ENCODE peak calls at places on chromosome 18, in four cellular contexts. B, P, S and R are unnamed samples. For H3K4me1, the result is how much of the 10 kb centered on the place peaks cover.

GRCh38 chr18:36692909-36693308 is 135.9 kb downstream of the TPGS2 start:
- DNase-seq in B (no peak), P (no peak), S (no peak), R (no peak)

GRCh38 chr18:25798026-25798537 is 292.3 kb downstream of the SS18 start:
- DNase-seq in B (no peak), P (no peak), S (no peak), R (no peak)

GRCh38 chr18:66990909-66991308 is 387.0 kb upstream of the CDH19 start:
- DNase-seq in B (no peak), P (no peak), S (no peak), R (no peak)

GRCh38 chr18:76351961-76352581 is 143.0 kb downstream of the ZNF516 start:
- DNase-seq in B (no peak), P (no peak), S (no peak), R (no peak)

GRCh38 chr18:35920623-35921022 is 51.9 kb upstream of the RMP24 start:
- DNase-seq in B (no peak), P (no peak), S (no peak), R (peak)

GRCh38 chr18:12883003-12883683 is 894 bp downstream of the PTPN2 start:
- DNase-seq in B (peak), P (no peak), S (no peak), R (no peak)

GRCh38 chr18:77148289-77148688 is 15.7 kb upstream of the MBP start:
- DNase-seq in B (no peak), P (no peak), S (no peak), R (no peak)

GRCh38 chr18:69956655-69957054 is 9.0 kb upstream of the CD226 start:
- DNase-seq in B (peak), P (no peak), S (peak), R (no peak)

GRCh38 chr18:27707201-27707600 is 469.7 kb downstream of the CDH2 start:
- DNase-seq in B (no peak), P (no peak), S (no peak), R (no peak)

GRCh38 chr18:21636769-21637168 is 24.7 kb downstream of the SNRPD1 start:
- DNase-seq in B (no peak), P (no peak), S (no peak), R (no peak)

GRCh38 chr18:34801769-34802168 is 91.7 kb downstream of the DTNA start:
- DNase-seq in B (no peak), P (no peak), S (no peak), R (no peak)

GRCh38 chr18:75868031-75868430 is 440.5 kb upstream of the SMIM21 start:
- DNase-seq in B (no peak), P (no peak), S (no peak), R (peak)

GRCh38 chr18:22703883-22704626 is 229.1 kb upstream of the RBBP8 start:
- DNase-seq in B (peak), P (peak), S (peak), R (no peak)

GRCh38 chr18:10403675-10404074 is 50.8 kb upstream of the APCDD1 start:
- DNase-seq in B (peak), P (peak), S (no peak), R (no peak)

GRCh38 chr18:77935342-77935741 is 685.7 kb downstream of the GALR1 start:
- DNase-seq in B (no peak), P (no peak), S (no peak), R (no peak)

GRCh38 chr18:79382681-79383387 is 12.9 kb upstream of the NFATC1 start:
- DNase-seq in B (no peak), P (no peak), S (no peak), R (no peak)

GRCh38 chr18:23321996-23322395 is 131.1 kb upstream of the RIOK3 start:
- DNase-seq in B (no peak), P (no peak), S (no peak), R (no peak)

GRCh38 chr18:21277578-21277977 is 35.5 kb downstream of the GREB1L start:
- DNase-seq in B (no peak), P (no peak), S (no peak), R (no peak)

GRCh38 chr18:21081425-21081824 is 30.2 kb downstream of the ROCK1 start:
- DNase-seq in B (no peak), P (no peak), S (no peak), R (no peak)

GRCh38 chr18:10131783-10132381 is 218.1 kb downstream of the VAPA start:
- DNase-seq in B (peak), P (peak), S (no peak), R (peak)

GRCh38 chr18:42969366-42969765 is 146.1 kb downstream of the RIT2 start:
- DNase-seq in B (no peak), P (no peak), S (no peak), R (no peak)

GRCh38 chr18:45854036-45854586 is 28.6 kb downstream of the SIGLEC15 start:
- DNase-seq in B (no peak), P (no peak), S (no peak), R (no peak)

GRCh38 chr18:8696749-8697211 is 8.6 kb upstream of the MTCL1 start:
- DNase-seq in B (peak), P (peak), S (peak), R (peak)

GRCh38 chr18:8699126-8699525 is 6.2 kb upstream of the MTCL1 start:
- DNase-seq in B (no peak), P (no peak), S (no peak), R (no peak)

GRCh38 chr18:8701546-8702118 is 3.7 kb upstream of the MTCL1 start:
- DNase-seq in B (no peak), P (no peak), S (no peak), R (no peak)

GRCh38 chr18:8702668-8703067 is 2.7 kb upstream of the MTCL1 start:
- DNase-seq in B (no peak), P (no peak), S (no peak), R (no peak)

DNA sequence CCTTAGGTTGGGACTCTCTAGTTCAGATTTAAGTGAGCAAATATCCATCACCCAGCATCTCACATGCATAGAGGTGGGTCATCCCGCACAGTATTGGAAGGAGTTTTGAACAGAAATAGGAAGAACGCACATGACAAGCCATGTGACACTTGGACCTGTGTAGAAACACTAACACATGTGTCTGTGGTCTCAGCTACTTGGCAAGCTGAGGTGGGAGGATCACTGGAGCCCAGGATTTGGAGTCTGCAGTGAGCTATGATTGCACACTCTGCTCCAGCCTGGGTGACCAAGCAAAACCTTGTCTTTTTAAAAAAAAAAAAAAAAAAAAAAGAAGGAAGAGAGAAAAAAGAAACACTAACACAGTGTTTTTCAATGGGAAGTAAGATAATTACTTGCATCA is 5.4 kb upstream of the MTCL1 start:
- DNase-seq in B (no peak), P (no peak), S (no peak), R (no peak)
- H3K9ac ChIP-seq in B (no peak), P (no peak), S (no peak), R (no peak)

DNA sequence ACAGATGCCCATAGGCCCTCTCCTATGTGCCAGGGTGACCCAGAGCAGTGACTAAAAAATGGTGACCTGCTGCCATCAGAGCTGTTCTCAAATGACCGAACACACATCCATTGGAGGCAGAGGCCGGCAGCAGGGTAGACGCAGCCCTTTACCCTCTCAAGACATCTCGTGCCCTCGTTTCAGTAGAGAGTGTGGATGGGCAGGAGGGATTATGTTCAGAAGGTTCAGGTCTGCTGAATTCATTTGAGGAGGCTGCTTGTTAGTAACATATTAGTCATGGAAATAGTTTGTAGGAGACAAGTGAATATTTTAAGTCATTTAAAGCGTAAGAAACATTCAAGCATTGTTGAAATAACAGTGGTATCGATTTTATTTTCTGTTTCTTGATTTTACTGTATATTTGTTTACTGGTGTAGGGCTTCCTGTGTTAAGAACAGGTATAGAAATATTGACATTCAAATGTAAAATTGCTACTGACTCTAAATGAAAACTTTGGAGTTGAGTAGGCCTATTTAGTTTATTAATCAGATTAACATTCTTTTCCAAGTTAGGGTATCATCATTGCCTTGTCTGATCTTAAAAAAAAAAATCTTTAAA is 82.6 kb downstream of the ZNF532 start:
- DNase-seq in B (no peak), P (no peak), S (no peak), R (no peak)
- H3K4me1 ChIP-seq in B (under half), P (under half), S (under half), R (under half)

DNA sequence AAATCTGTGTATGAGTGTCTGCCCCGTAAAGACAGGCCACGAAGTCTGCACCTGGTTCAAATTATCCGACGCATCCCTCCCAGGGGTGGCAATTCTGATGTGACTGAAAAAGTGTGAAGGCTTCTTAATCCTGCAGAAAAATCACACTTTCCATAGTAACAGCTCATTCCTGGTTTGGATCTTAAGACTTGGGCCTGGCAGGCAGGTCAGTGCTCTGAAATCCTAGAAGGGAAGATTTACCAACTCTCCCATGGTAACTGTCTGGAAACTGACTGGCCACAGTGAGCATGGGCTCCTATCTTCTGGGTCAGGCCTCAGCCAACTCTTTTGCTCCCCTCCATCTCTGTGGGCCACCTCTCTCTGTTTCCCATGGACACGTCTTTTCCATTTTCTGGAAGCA is 86.8 kb downstream of the ACAA2 start:
- DNase-seq in B (no peak), P (no peak), S (no peak), R (no peak)
- H3K9ac ChIP-seq in B (no peak), P (no peak), S (no peak), R (peak)

GRCh38 chr18:59915606-59916005 is 15.8 kb downstream of the PMAIP1 start:
- DNase-seq in B (no peak), P (no peak), S (no peak), R (no peak)
- H3K4me1 ChIP-seq in B (under half), P (under half), S (under half), R (under half)

DNA sequence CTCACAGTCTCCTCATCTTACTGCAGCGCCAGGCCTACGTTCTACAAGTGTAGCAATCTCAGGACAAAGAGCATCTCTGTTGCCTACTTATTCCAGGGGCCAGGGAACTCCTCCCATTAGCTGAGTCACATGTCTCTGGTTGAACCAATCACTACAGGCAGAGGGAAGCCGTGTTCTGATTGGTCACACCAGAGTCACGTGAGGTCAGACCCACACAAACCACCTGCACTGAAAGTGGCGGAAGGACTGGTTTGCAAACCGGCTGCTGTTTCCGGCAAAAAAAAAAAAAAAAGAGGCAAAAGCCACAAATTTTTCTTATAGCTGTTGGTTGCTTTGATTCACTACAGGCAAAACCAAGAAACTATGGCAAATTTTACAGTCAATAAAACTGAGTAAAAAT is 21.9 kb upstream of the USP14 start:
- DNase-seq in B (no peak), P (no peak), S (peak), R (peak)
- H3K9ac ChIP-seq in B (no peak), P (no peak), S (no peak), R (no peak)

GRCh38 chr18:55300469-55301195 is 287.4 kb downstream of the TCF4 start:
- DNase-seq in B (no peak), P (peak), S (peak), R (no peak)

GRCh38 chr18:55302337-55302833 is 285.6 kb downstream of the TCF4 start:
- DNase-seq in B (peak), P (no peak), S (no peak), R (peak)

GRCh38 chr18:55301836-55302235 is 286.2 kb downstream of the TCF4 start:
- DNase-seq in B (no peak), P (no peak), S (peak), R (no peak)

GRCh38 chr18:55296761-55297160 is 291.2 kb downstream of the TCF4 start:
- DNase-seq in B (no peak), P (no peak), S (no peak), R (no peak)

DNA sequence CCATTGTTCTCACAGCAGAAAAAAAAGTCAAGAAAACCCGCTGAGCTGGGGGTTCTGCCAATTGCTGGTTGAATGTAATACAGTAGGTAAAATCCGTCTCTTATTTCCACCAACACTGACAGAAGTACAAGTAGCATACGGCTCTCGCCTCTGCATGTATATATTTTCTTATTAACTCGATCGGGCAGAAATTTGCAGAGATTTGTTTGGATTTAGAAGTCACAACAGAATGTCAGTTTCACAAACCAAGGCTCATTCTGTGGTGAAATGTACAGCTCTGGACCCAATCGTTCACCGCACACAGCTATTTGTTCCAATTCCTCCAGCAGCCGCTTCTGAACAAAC is 286.8 kb downstream of the TCF4 start:
- DNase-seq in B (peak), P (no peak), S (no peak), R (no peak)
- H3K4me1 ChIP-seq in B (under half), P (under half), S (under half), R (under half)

GRCh38 chr18:49174478-49174877 is 223.7 kb upstream of the SMAD7 start:
- DNase-seq in B (no peak), P (no peak), S (no peak), R (no peak)

GRCh38 chr18:49177812-49178211 is 227.0 kb upstream of the SMAD7 start:
- DNase-seq in B (no peak), P (no peak), S (no peak), R (no peak)

GRCh38 chr18:49175476-49175875 is 224.7 kb upstream of the SMAD7 start:
- DNase-seq in B (no peak), P (no peak), S (no peak), R (no peak)

GRCh38 chr18:49177071-49177470 is 226.3 kb upstream of the SMAD7 start:
- DNase-seq in B (no peak), P (no peak), S (no peak), R (no peak)

GRCh38 chr18:49175071-49175470 is 224.3 kb upstream of the SMAD7 start:
- DNase-seq in B (no peak), P (no peak), S (no peak), R (no peak)
- H3K9ac ChIP-seq in B (no peak), P (no peak), S (no peak), R (no peak)

DNA sequence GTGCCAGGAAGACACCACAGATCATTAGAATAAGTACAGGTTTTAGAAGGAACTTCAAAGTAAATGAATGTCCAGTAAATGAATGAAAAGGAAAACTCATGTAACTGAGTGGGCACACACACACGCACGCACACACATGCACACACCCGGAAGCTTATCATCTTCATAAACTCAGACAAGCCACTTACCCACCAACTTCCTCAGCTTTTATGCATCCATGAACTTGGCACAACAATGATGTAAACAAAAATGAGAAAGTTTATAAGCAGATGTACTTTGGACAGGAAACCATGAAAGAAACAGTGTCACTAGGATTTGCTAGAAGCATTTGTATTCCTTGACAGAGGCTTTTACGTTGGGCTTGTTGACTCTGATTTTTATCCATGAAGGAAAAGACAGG is 23.2 kb downstream of the RNF152 start:
- DNase-seq in B (no peak), P (no peak), S (no peak), R (no peak)
- H3K4me1 ChIP-seq in B (under half), P (under half), S (under half), R (under half)

GRCh38 chr18:72543362-72544055 is 633 bp downstream of the CBLN2 start:
- DNase-seq in B (peak), P (peak), S (no peak), R (peak)
- H3K9ac ChIP-seq in B (no peak), P (peak), S (no peak), R (no peak)

DNA sequence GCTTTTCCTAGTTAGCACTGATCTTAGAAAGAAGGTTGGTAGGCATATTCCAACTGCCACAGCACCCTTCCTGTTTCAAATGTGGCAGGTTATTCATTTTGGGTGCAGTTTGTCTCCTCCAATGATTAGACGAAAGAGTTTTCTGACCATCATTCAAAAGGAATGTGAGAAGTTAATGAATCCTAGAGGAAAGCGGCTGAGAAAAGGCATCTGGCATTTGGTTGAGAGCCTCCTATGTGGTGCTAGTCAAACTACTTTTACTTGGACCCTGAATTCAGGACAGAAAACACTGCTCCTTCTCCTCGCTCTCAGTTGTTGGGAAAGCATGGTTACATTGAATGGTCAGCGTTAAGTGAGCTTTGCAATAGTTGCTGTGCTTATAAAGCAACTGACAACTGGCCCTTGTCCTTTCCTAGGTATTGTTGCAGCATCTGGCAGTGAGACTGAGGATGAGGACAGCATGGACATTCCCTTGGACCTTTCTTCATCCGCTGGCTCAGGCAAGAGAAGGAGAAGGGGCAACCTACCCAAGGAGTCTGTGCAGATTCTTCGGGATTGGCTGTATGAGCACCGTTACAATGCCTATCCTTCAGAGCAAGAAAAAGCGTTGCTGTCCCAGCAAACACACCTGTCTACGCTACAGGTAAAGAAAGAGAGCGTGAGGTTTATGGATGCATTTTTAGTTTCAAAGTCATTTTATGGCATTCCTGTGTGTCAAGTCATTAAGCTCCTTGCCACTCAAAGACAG is 6.1 kb downstream of the TGIF1 start:
- DNase-seq in B (no peak), P (no peak), S (no peak), R (no peak)
- H3K4me1 ChIP-seq in B (under half), P (under half), S (under half), R (under half)